ENCODE peak calls at places on chromosomes 1 and 21, in seven cellular contexts. R is EH; L is DMS 273 treated with DMSO at 0.1 percent for 48 hours; N is activated CD4-positive, alpha-beta T cell treated with anti-CD3 and anti-CD28 coated beads, Interleukin-2, amount 50 U/mL, for 48 hours; Q is Jurkat, Clone E6-1; X is stimulated activated CD8-positive, alpha-beta memory T cell treated with anti-CD3 and anti-CD28 coated beads, Interleukin-7, amount 100 ng/mL, for 1 hour; Y is fibroblast of pulmonary artery. P is an unnamed sample.

GRCh38 chr21:35204125-35204524 is 155.0 kb upstream of the RUNX1 start:
- DNase-seq in N (no peak), L (no peak), X (no peak), Y (peak), R (no peak), Q (no peak), P (no peak)

GRCh38 chr1:151371744-151372410 is 628 bp downstream of the SELENBP1 start:
- DNase-seq in L (peak), Q (no peak), X (no peak), R (peak), Y (peak), N (no peak), P (peak)

GRCh38 chr1:150596095-150596892 is 16.9 kb upstream of the MCL1 start:
- DNase-seq in X (no peak), N (no peak), R (peak), L (peak), Q (no peak), Y (peak), P (no peak)

GRCh38 chr1:149995927-149996326 is 14.6 kb downstream of the OTUD7B start:
- DNase-seq in N (peak), Q (no peak), L (no peak), Y (peak), X (no peak), R (peak), P (no peak)

GRCh38 chr1:147676306-147677085 is 6.2 kb upstream of the ACP6 start:
- DNase-seq in N (no peak), L (no peak), Q (no peak), Y (peak), R (peak), X (no peak), P (no peak)

GRCh38 chr1:39485046-39485803 is 6.2 kb upstream of the BMP8A start:
- DNase-seq in X (no peak), Q (no peak), L (no peak), N (no peak), Y (no peak), R (no peak), P (no peak)

GRCh38 chr1:185208626-185209170 is 51.7 kb downstream of the SWT1 start:
- DNase-seq in Q (no peak), X (no peak), R (peak), L (no peak), N (no peak), Y (peak), P (no peak)

GRCh38 chr1:170864238-170864637 is 71.1 kb upstream of the MROH9 start:
- DNase-seq in Q (no peak), Y (peak), N (no peak), R (no peak), X (no peak), L (no peak), P (no peak)

GRCh38 chr1:154495496-154496273 is 6.3 kb upstream of the TDRD10 start:
- DNase-seq in N (no peak), X (no peak), R (no peak), Y (no peak), L (no peak), Q (no peak), P (no peak)

GRCh38 chr1:17886838-17887441 is 131.8 kb downstream of the ACTL8 start:
- DNase-seq in Y (no peak), R (no peak), L (no peak), N (no peak), X (no peak), Q (no peak), P (no peak)

GRCh38 chr1:115189814-115190541 is 100.7 kb upstream of the TSPAN2 start:
- DNase-seq in X (no peak), L (no peak), Q (no peak), R (peak), N (no peak), Y (peak), P (no peak)

GRCh38 chr1:1173793-1174415 is at the start of gene TTLL10:
- DNase-seq in N (peak), R (no peak), X (peak), Q (no peak), L (no peak), Y (no peak), P (no peak)

GRCh38 chr1:193105821-193106177 is 585 bp upstream of the GLRX2 start:
- DNase-seq in N (no peak), R (no peak), Y (no peak), Q (no peak), L (no peak), X (no peak), P (no peak)

GRCh38 chr1:93967276-93967675 is 58.0 kb upstream of the GCLM start:
- DNase-seq in X (no peak), Y (no peak), L (peak), N (no peak), R (no peak), Q (no peak), P (no peak)

GRCh38 chr1:26574690-26575349 is 45.3 kb downstream of the RPS6KA1 start:
- DNase-seq in X (no peak), Y (peak), R (peak), L (no peak), Q (no peak), N (no peak), P (peak)

GRCh38 chr1:85091647-85092295 is 43.5 kb upstream of the MCOLN3 start:
- DNase-seq in Y (no peak), X (no peak), L (no peak), Q (no peak), R (no peak), N (peak), P (no peak)

GRCh38 chr21:20639026-20639425 is 359.2 kb upstream of the NCAM2 start:
- DNase-seq in Q (no peak), N (no peak), L (no peak), X (no peak), Y (peak), R (no peak), P (no peak)

GRCh38 chr1:48610628-48611542 is 138.9 kb upstream of the SPATA6 start:
- DNase-seq in Q (no peak), N (no peak), Y (no peak), L (no peak), X (no peak), R (no peak), P (no peak)

GRCh38 chr21:20570824-20571232 is 427.4 kb upstream of the NCAM2 start:
- DNase-seq in R (no peak), Q (no peak), Y (no peak), N (no peak), X (no peak), L (no peak), P (no peak)

GRCh38 chr1:25815208-25816111 is 4.3 kb upstream of the MTFR1L start:
- DNase-seq in X (no peak), N (no peak), R (no peak), Q (no peak), Y (no peak), L (no peak), P (no peak)

GRCh38 chr1:27037518-27037917 is 24.9 kb upstream of the TENT5B start:
- DNase-seq in L (no peak), Q (no peak), Y (no peak), X (no peak), R (no peak), N (no peak), P (no peak)

GRCh38 chr1:26602378-26602959 is 72.9 kb downstream of the RPS6KA1 start:
- DNase-seq in R (peak), L (peak), Y (peak), Q (peak), N (peak), X (no peak), P (no peak)

GRCh38 chr1:3483801-3484444 is 29.5 kb downstream of the ARHGEF16 start:
- DNase-seq in L (no peak), R (peak), Q (no peak), X (peak), Y (peak), N (peak), P (peak)

GRCh38 chr1:40049745-40050144 is 9.2 kb downstream of the CAP1 start:
- DNase-seq in X (no peak), Q (no peak), L (no peak), Y (no peak), R (peak), N (peak), P (no peak)

GRCh38 chr1:112527266-112528010 is 18.7 kb downstream of the WNT2B start:
- DNase-seq in X (no peak), R (peak), N (no peak), L (no peak), Y (no peak), Q (no peak), P (no peak)

GRCh38 chr1:50995651-50996050 is 25.6 kb downstream of the CDKN2C start:
- DNase-seq in Y (no peak), L (no peak), Q (no peak), N (no peak), R (no peak), X (no peak), P (no peak)

GRCh38 chr1:181179980-181180964 is 91.8 kb downstream of the IER5 start:
- DNase-seq in L (peak), N (peak), Y (peak), R (peak), X (no peak), Q (peak), P (no peak)

GRCh38 chr1:28358701-28359100 is 10.8 kb upstream of the PHACTR4 start:
- DNase-seq in R (no peak), X (no peak), Y (no peak), N (no peak), L (no peak), Q (no peak), P (no peak)

GRCh38 chr1:47507921-47508894 is 70.4 kb downstream of the FOXD2 start:
- DNase-seq in Y (no peak), X (no peak), L (no peak), R (peak), N (peak), Q (no peak), P (no peak)

GRCh38 chr1:29312469-29313466 is 76.4 kb downstream of the PTPRU start:
- DNase-seq in Q (no peak), X (no peak), N (no peak), L (no peak), Y (no peak), R (no peak), P (no peak)

GRCh38 chr21:45256021-45256911 is 31.4 kb downstream of the POFUT2 start:
- DNase-seq in Q (peak), R (no peak), N (no peak), Y (no peak), X (no peak), L (no peak), P (no peak)

GRCh38 chr1:215156232-215156631 is 73.7 kb downstream of the KCNK2 start:
- DNase-seq in Q (no peak), X (no peak), L (no peak), N (no peak), Y (peak), R (peak), P (no peak)

GRCh38 chr1:156648951-156649350 is 7.0 kb downstream of the BCAN start:
- DNase-seq in L (no peak), X (no peak), Q (no peak), N (no peak), Y (no peak), R (no peak), P (no peak)

P was measured in lung.